ENCODE peak calls at places on chromosome 17, in five cellular contexts. N is GM19239; U is heart left ventricle; Z is HTR-8/SVneo; F is stimulated activated CD4-positive, alpha-beta T cell treated with anti-CD3 and anti-CD28 coated beads, Interleukin-15, amount 100 ng/mL, for 1 hour. S is an unnamed sample.

GRCh38 chr17:50186661-50187402 is 14.6 kb downstream of the COL1A1 start:
- DNase-seq in N (no peak), U (no peak), Z (no peak), F (no peak), S (no peak)

GRCh38 chr17:7667616-7668406 is 17.1 kb downstream of the ATP1B2 start:
- DNase-seq in N (no peak), U (no peak), Z (no peak), F (no peak), S (no peak)

GRCh38 chr17:13269196-13269595 is 251.4 kb upstream of the ELAC2 start:
- DNase-seq in N (no peak), U (no peak), Z (no peak), F (no peak), S (no peak)

GRCh38 chr17:34252138-34252889 is 2.8 kb upstream of the CCL2 start:
- DNase-seq in N (peak), U (peak), Z (peak), F (no peak), S (no peak)

GRCh38 chr17:64240261-64240740 is 22.8 kb downstream of the TEX2 start:
- DNase-seq in N (no peak), U (peak), Z (no peak), F (no peak), S (no peak)

GRCh38 chr17:79808763-79809529 is 12.1 kb upstream of the CBX8 start:
- DNase-seq in N (no peak), U (no peak), Z (peak), F (no peak), S (no peak)

GRCh38 chr17:57499648-57500049 is 243.3 kb downstream of the MSI2 start:
- DNase-seq in N (no peak), U (no peak), Z (no peak), F (no peak), S (no peak)

GRCh38 chr17:49508061-49508865 is 13.2 kb downstream of the NGFR start:
- DNase-seq in N (no peak), U (no peak), Z (peak), F (no peak), S (no peak)

GRCh38 chr17:72719582-72720493 is 372.6 kb downstream of the SLC39A11 start:
- DNase-seq in N (no peak), U (no peak), Z (no peak), F (no peak), S (peak)